ENCODE peak calls at places on chromosome 9, in nine cellular contexts. One of them, this sample, is unnamed.

GRCh38 chr9:23162789-23163188 is 663.3 kb downstream of the ELAVL2 start:
- DNase-seq in left lung: no peak
- DNase-seq in uterus: no peak
- DNase-seq in cardiac muscle cell: no peak
- DNase-seq in spleen: no peak
- DNase-seq in neural progenitor cell: no peak
- DNase-seq in coronary artery: no peak
- DNase-seq in ovary: no peak
- DNase-seq in endothelial cell of umbilical vein: no peak
- DNase-seq in this sample: no peak

GRCh38 chr9:89635816-89636215 is 31.0 kb downstream of the GADD45G start:
- DNase-seq in left lung: no peak
- DNase-seq in uterus: no peak
- DNase-seq in cardiac muscle cell: peak; percentile 19
- DNase-seq in spleen: no peak
- DNase-seq in neural progenitor cell: no peak
- DNase-seq in coronary artery: no peak
- DNase-seq in ovary: no peak
- DNase-seq in endothelial cell of umbilical vein: no peak
- DNase-seq in this sample: no peak

GRCh38 chr9:124522121-124523098 is 15.2 kb upstream of the NR5A1 start:
- DNase-seq in left lung: no peak
- DNase-seq in uterus: no peak
- DNase-seq in cardiac muscle cell: no peak
- DNase-seq in spleen: no peak
- DNase-seq in neural progenitor cell: peak; percentile 66
- DNase-seq in coronary artery: peak; percentile 55
- DNase-seq in ovary: no peak
- DNase-seq in endothelial cell of umbilical vein: no peak
- DNase-seq in this sample: no peak

GRCh38 chr9:94627287-94627686 is 12.0 kb downstream of the FBP1 start:
- DNase-seq in left lung: no peak
- DNase-seq in uterus: no peak
- DNase-seq in cardiac muscle cell: no peak
- DNase-seq in spleen: no peak
- DNase-seq in neural progenitor cell: no peak
- DNase-seq in coronary artery: no peak
- DNase-seq in ovary: no peak
- DNase-seq in endothelial cell of umbilical vein: no peak
- DNase-seq in this sample: no peak

GRCh38 chr9:95511232-95511951 is 5.4 kb downstream of the PTCH1 start:
- DNase-seq in left lung: no peak
- DNase-seq in uterus: peak; percentile 71
- DNase-seq in cardiac muscle cell: peak; percentile 82
- DNase-seq in spleen: peak; percentile 90
- DNase-seq in neural progenitor cell: peak; percentile 85
- DNase-seq in coronary artery: peak; percentile 83
- DNase-seq in ovary: no peak
- DNase-seq in endothelial cell of umbilical vein: peak; percentile 77
- DNase-seq in this sample: peak; percentile 50

GRCh38 chr9:7578951-7579743 is 220.4 kb downstream of the DMAC1 start:
- DNase-seq in left lung: no peak
- DNase-seq in uterus: no peak
- DNase-seq in cardiac muscle cell: no peak
- DNase-seq in spleen: no peak
- DNase-seq in neural progenitor cell: peak; percentile 76
- DNase-seq in coronary artery: no peak
- DNase-seq in ovary: no peak
- DNase-seq in endothelial cell of umbilical vein: no peak
- DNase-seq in this sample: no peak

GRCh38 chr9:128055222-128056040 is 11.7 kb downstream of the NAIF1 start:
- DNase-seq in left lung: no peak
- DNase-seq in uterus: peak; percentile 74
- DNase-seq in cardiac muscle cell: peak; percentile 57
- DNase-seq in spleen: no peak
- DNase-seq in neural progenitor cell: peak; percentile 28
- DNase-seq in coronary artery: peak; percentile 87
- DNase-seq in ovary: peak; percentile 60
- DNase-seq in endothelial cell of umbilical vein: no peak
- DNase-seq in this sample: no peak

GRCh38 chr9:116360974-116361373 is 207.4 kb downstream of the PAPPA start:
- DNase-seq in left lung: no peak
- DNase-seq in uterus: no peak
- DNase-seq in cardiac muscle cell: peak; percentile 68
- DNase-seq in spleen: no peak
- DNase-seq in neural progenitor cell: no peak
- DNase-seq in coronary artery: no peak
- DNase-seq in ovary: no peak
- DNase-seq in endothelial cell of umbilical vein: no peak
- DNase-seq in this sample: no peak

DNA sequence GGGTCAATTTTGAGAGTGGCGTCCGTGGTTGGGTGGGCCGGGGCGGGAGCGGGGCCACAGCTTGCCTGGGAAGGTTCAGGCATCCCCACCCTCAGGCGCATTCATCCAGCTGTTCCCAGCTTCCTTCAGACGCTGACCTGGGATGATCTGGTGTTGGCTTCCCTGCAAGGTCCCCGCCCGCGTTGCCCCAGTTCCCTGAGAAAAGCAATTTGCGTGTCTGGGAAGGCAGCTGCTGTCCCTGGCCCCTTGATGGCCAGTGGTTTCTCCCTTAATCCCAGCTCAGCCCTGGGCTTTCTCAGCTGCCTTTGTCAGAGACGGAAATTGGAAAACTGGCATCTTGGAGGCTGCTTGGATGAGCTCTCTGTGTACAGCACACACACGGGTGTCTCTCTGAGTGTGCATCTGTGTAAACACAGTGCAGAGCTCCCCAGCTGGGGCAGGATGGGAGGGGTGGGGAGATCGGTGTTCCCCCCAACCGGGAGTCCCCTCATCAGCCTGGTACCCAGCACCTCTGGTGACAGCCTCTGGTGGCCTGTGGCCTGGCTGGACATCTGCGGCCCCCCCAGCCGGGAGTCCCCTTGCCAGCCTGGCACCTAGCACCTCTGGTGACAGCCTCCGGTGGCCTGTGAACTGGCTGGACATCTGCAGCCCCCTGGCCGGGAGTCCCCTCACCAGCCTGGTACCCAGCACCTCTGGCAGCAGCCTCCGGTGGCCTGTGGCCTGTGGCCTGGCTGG is 94.0 kb downstream of the COL5A1 start:
- DNase-seq in left lung: peak; percentile 70
- DNase-seq in uterus: peak; percentile 70
- DNase-seq in cardiac muscle cell: no peak
- DNase-seq in spleen: no peak
- DNase-seq in neural progenitor cell: peak; percentile 45
- DNase-seq in coronary artery: no peak
- DNase-seq in ovary: peak; percentile 83
- DNase-seq in endothelial cell of umbilical vein: no peak
- DNase-seq in this sample: no peak
- H3K27ac ChIP-seq in left lung: no peak overlapping the region
- H3K27ac ChIP-seq in uterus: peak overlapping the region; percentile 67
- H3K27ac ChIP-seq in cardiac muscle cell: no peak overlapping the region
- H3K27ac ChIP-seq in spleen: peak overlapping the region; percentile 36
- H3K27ac ChIP-seq in neural progenitor cell: no peak overlapping the region
- H3K27ac ChIP-seq in coronary artery: peak overlapping the region; percentile 68
- H3K27ac ChIP-seq in ovary: peak overlapping the region; percentile 41
- H3K27ac ChIP-seq in endothelial cell of umbilical vein: no peak overlapping the region
- H3K27ac ChIP-seq in this sample: no peak overlapping the region

DNA sequence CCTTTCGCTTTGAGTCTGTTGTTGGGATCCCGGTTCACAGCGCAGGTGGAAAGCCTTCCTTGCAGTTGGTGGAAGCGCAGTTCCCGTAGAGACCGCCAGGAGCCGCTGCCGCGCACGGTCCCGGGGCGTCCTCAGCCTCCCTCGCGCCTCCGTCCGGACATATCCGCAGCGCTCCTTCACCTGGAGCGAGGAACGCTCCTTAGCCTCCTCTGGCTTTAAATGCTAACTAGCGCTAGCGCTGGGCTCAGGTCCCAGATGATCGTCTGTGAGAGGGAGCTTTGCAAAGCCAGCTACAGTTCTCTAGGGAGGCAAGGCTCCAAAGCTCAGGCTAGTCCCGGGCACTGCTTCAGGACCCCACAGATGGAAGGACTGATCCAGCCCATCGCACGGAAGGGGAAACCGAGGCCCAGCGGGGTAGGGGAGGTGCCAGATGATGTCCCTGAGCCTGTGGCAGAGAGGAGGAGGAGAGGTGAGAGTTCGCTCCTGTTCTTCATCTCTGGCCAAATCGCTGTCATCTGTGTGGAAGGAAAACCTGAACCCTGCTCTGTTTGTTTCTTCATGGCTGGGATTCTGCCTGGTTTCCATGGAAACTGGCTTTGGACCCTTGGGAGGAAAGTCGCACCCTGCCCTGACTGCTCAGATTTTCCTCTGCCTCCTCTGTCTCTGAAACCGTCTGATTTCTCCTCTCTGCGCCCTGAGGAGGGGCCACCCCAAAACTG is 31.4 kb downstream of the COL15A1 start:
- DNase-seq in left lung: peak; percentile 98
- DNase-seq in uterus: peak; percentile 89
- DNase-seq in cardiac muscle cell: peak; percentile 76
- DNase-seq in spleen: peak; percentile 95
- DNase-seq in neural progenitor cell: peak; percentile 91
- DNase-seq in coronary artery: peak; percentile 92
- DNase-seq in ovary: peak; percentile 93
- DNase-seq in endothelial cell of umbilical vein: peak; percentile 58
- DNase-seq in this sample: peak; percentile 73
- H3K4me3 ChIP-seq in left lung: no peak overlapping the region
- H3K4me3 ChIP-seq in uterus: no peak overlapping the region
- H3K4me3 ChIP-seq in cardiac muscle cell: no peak overlapping the region
- H3K4me3 ChIP-seq in spleen: peak overlapping the region; percentile 55
- H3K4me3 ChIP-seq in neural progenitor cell: peak overlapping the region; percentile 18
- H3K4me3 ChIP-seq in coronary artery: peak overlapping the region; percentile 63
- H3K4me3 ChIP-seq in ovary: peak overlapping the region; percentile 19
- H3K4me3 ChIP-seq in endothelial cell of umbilical vein: no peak overlapping the region
- H3K4me3 ChIP-seq in this sample: peak overlapping the region; percentile 40

GRCh38 chr9:105444130-105444529 is 3.7 kb upstream of the FSD1L start:
- DNase-seq in left lung: no peak
- DNase-seq in uterus: no peak
- DNase-seq in cardiac muscle cell: no peak
- DNase-seq in spleen: no peak
- DNase-seq in neural progenitor cell: no peak
- DNase-seq in coronary artery: no peak
- DNase-seq in ovary: no peak
- DNase-seq in endothelial cell of umbilical vein: no peak
- DNase-seq in this sample: no peak
- H3K27ac ChIP-seq in left lung: no peak overlapping the region
- H3K27ac ChIP-seq in uterus: no peak overlapping the region
- H3K27ac ChIP-seq in cardiac muscle cell: no peak overlapping the region
- H3K27ac ChIP-seq in spleen: no peak overlapping the region
- H3K27ac ChIP-seq in neural progenitor cell: no peak overlapping the region
- H3K27ac ChIP-seq in coronary artery: no peak overlapping the region
- H3K27ac ChIP-seq in ovary: no peak overlapping the region
- H3K27ac ChIP-seq in endothelial cell of umbilical vein: no peak overlapping the region
- H3K27ac ChIP-seq in this sample: no peak overlapping the region

GRCh38 chr9:26945591-26945990 is 1.5 kb downstream of the PLAA start:
- DNase-seq in left lung: no peak
- DNase-seq in uterus: no peak
- DNase-seq in cardiac muscle cell: no peak
- DNase-seq in spleen: no peak
- DNase-seq in neural progenitor cell: peak; percentile 15
- DNase-seq in coronary artery: no peak
- DNase-seq in ovary: no peak
- DNase-seq in endothelial cell of umbilical vein: no peak
- DNase-seq in this sample: no peak
- H3K4me3 ChIP-seq in left lung: peak overlapping the region; percentile 90
- H3K4me3 ChIP-seq in uterus: peak overlapping the region; percentile 79
- H3K4me3 ChIP-seq in cardiac muscle cell: peak overlapping the region; percentile 81
- H3K4me3 ChIP-seq in spleen: peak overlapping the region; percentile 93
- H3K4me3 ChIP-seq in neural progenitor cell: peak overlapping the region; percentile 85
- H3K4me3 ChIP-seq in coronary artery: peak overlapping the region; percentile 99
- H3K4me3 ChIP-seq in ovary: peak overlapping the region; percentile 74
- H3K4me3 ChIP-seq in endothelial cell of umbilical vein: peak overlapping the region; percentile 29
- H3K4me3 ChIP-seq in this sample: peak overlapping the region; percentile 91